ENCODE peak calls at places on chromosome 13, in nine cellular contexts. B is tibial artery, U is Peyer's patch, N is Caco-2, Z is hepatocyte, A is transverse colon, S is heart right ventricle, K is fibroblast of pulmonary artery, C is fibroblast of lung. L is an unnamed sample.

GRCh38 chr13:26502826-26503225 is 54.7 kb upstream of the WASF3 start:
- DNase-seq in B (peak), U (no peak), N (no peak), Z (peak), A (no peak), S (no peak), K (peak), C (peak), L (no peak)

GRCh38 chr13:61146571-61146970 is 269.1 kb downstream of the PCDH20 start:
- DNase-seq in B (no peak), U (no peak), N (no peak), Z (no peak), A (no peak), S (no peak), K (no peak), C (no peak), L (no peak)

GRCh38 chr13:99982021-99982740 is 597 bp downstream of the ZIC2 start:
- DNase-seq in B (no peak), U (no peak), N (no peak), Z (peak), A (no peak), S (no peak), K (no peak), C (no peak), L (no peak)

GRCh38 chr13:65342938-65343337 is 1887.2 kb downstream of the PCDH9 start:
- DNase-seq in B (no peak), U (no peak), N (no peak), Z (no peak), A (no peak), S (no peak), K (peak), C (peak), L (no peak)

GRCh38 chr13:112688560-112689497 is 1.0 kb upstream of the ATP11A start:
- DNase-seq in B (peak), U (peak), N (peak), Z (no peak), A (peak), S (no peak), K (peak), C (peak), L (no peak)

GRCh38 chr13:36973009-36973408 is 26.1 kb downstream of the ALG5 start:
- DNase-seq in B (no peak), U (no peak), N (no peak), Z (no peak), A (no peak), S (no peak), K (no peak), C (no peak), L (no peak)

GRCh38 chr13:35984287-35984686 is 146.9 kb downstream of the DCLK1 start:
- DNase-seq in B (no peak), U (no peak), N (no peak), Z (no peak), A (no peak), S (no peak), K (no peak), C (no peak), L (no peak)

GRCh38 chr13:26254583-26255102 is 714 bp downstream of the CDK8 start:
- DNase-seq in B (peak), U (peak), N (peak), Z (peak), A (peak), S (peak), K (peak), C (peak), L (peak)

GRCh38 chr13:99050983-99051488 is 73.2 kb upstream of the DOCK9 start:
- DNase-seq in B (no peak), U (no peak), N (no peak), Z (no peak), A (no peak), S (no peak), K (no peak), C (no peak), L (no peak)

GRCh38 chr13:28204690-28205443 is 66.5 kb downstream of the PAN3 start:
- DNase-seq in B (no peak), U (no peak), N (no peak), Z (no peak), A (no peak), S (no peak), K (no peak), C (no peak), L (no peak)

GRCh38 chr13:102902789-102903347 is 57.0 kb downstream of the ERCC5 start:
- DNase-seq in B (no peak), U (no peak), N (no peak), Z (peak), A (no peak), S (peak), K (no peak), C (no peak), L (no peak)

GRCh38 chr13:47326061-47326460 is 429.2 kb upstream of the HTR2A start:
- DNase-seq in B (no peak), U (no peak), N (no peak), Z (no peak), A (no peak), S (no peak), K (peak), C (peak), L (no peak)

GRCh38 chr13:81393686-81394085 is 1052.8 kb upstream of the SPRY2 start:
- DNase-seq in B (no peak), U (no peak), N (no peak), Z (peak), A (no peak), S (no peak), K (no peak), C (no peak), L (no peak)

GRCh38 chr13:36914648-36915047 is 5.4 kb downstream of the SMAD9 start:
- DNase-seq in B (no peak), U (no peak), N (no peak), Z (no peak), A (no peak), S (no peak), K (no peak), C (no peak), L (no peak)

GRCh38 chr13:50676602-50677001 is 166.9 kb downstream of the DLEU7 start:
- DNase-seq in B (no peak), U (no peak), N (no peak), Z (peak), A (no peak), S (no peak), K (peak), C (peak), L (no peak)

GRCh38 chr13:91058066-91058465 is 289.4 kb upstream of the MIR17HG start:
- DNase-seq in B (no peak), U (no peak), N (peak), Z (peak), A (no peak), S (no peak), K (peak), C (peak), L (no peak)

GRCh38 chr13:109761695-109762094 is 24.7 kb downstream of the IRS2 start:
- DNase-seq in B (no peak), U (no peak), N (no peak), Z (no peak), A (no peak), S (no peak), K (no peak), C (no peak), L (no peak)

GRCh38 chr13:49533586-49534269 is 38.0 kb downstream of the PHF11 start:
- DNase-seq in B (no peak), U (no peak), N (no peak), Z (no peak), A (no peak), S (no peak), K (no peak), C (no peak), L (no peak)

GRCh38 chr13:65913173-65913572 is 1317.0 kb downstream of the PCDH9 start:
- DNase-seq in B (no peak), U (no peak), N (no peak), Z (no peak), A (no peak), S (no peak), K (peak), C (peak), L (no peak)

GRCh38 chr13:59178344-59178743 is 985.4 kb downstream of the DIAPH3 start:
- DNase-seq in B (no peak), U (no peak), N (no peak), Z (no peak), A (no peak), S (no peak), K (peak), C (peak), L (no peak)

GRCh38 chr13:110304256-110304655 is 2.7 kb downstream of the COL4A1 start:
- DNase-seq in B (no peak), U (no peak), N (no peak), Z (peak), A (no peak), S (no peak), K (peak), C (peak), L (no peak)

GRCh38 chr13:37442996-37443395 is 155.6 kb downstream of the POSTN start:
- DNase-seq in B (no peak), U (no peak), N (no peak), Z (no peak), A (no peak), S (no peak), K (peak), C (peak), L (no peak)

GRCh38 chr13:33349314-33349995 is 63.9 kb upstream of the STARD13 start:
- DNase-seq in B (peak), U (peak), N (no peak), Z (no peak), A (peak), S (no peak), K (no peak), C (no peak), L (no peak)

GRCh38 chr13:31418186-31418585 is 218.4 kb downstream of the B3GLCT start:
- DNase-seq in B (no peak), U (no peak), N (no peak), Z (no peak), A (no peak), S (no peak), K (no peak), C (no peak), L (no peak)

GRCh38 chr13:90428522-90429210 is 918.8 kb upstream of the MIR17HG start:
- DNase-seq in B (no peak), U (no peak), N (no peak), Z (no peak), A (no peak), S (no peak), K (no peak), C (no peak), L (no peak)

GRCh38 chr13:110233682-110234280 is 73.2 kb downstream of the COL4A1 start:
- DNase-seq in B (no peak), U (no peak), N (no peak), Z (no peak), A (no peak), S (no peak), K (peak), C (no peak), L (no peak)

DNA sequence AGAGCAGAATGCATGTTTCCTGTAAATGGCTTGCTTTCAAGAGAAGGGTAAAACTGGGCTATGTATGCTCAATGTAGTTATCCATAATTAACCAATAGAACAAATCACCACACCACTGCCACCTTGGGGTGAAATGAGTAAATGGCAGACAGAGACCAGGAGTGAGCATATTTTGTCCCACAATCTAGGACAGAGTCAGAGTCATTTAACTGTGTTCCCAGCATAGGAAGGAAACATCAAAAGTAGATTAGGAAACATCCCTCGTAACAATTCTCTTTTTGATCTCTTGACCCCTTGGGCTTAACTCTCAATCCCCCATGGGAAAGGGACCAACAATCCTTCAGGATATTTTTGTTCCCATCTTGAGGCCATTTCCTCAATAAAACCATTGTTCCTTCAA is 224.8 kb downstream of the NHLRC3 start:
- DNase-seq in B (peak), U (peak), N (peak), Z (peak), A (peak), S (no peak), K (peak), C (peak), L (no peak)
- TF ChIP-seq CTCF in B (peak), U (peak), N (peak), Z (peak), A (peak), S (peak), K (peak), C (peak), L (no peak)

DNA sequence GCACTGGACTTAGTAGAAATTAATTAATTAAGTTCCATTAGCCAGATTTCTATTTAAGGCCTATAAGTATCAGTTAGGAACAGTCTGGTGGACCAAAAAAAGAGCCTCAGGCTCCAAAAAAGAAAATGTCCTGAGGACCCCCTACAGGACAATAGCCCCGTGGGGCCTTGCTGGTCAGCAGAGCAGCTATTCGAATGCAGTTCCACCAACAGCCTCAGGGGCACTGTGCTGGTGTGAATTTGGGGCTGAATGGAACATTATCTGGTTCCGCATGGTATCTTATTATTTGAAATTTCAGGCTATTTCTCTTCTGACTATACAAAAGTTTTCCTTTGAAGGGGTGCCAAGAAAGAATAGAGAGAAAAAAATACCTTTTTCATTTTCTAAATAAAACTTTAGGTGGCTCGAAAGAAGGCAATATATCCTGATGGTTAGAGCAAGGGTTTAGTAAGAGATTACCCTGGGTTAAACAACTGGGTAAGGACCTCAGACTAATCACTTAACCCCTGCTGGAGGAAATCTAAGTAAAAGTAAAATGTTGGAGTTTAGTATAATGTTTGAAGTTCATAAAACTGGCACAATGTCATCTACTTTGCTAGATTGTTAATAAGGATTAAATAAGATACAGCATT is 147.2 kb downstream of the MIPEP start:
- DNase-seq in B (no peak), U (no peak), N (peak), Z (no peak), A (no peak), S (no peak), K (no peak), C (no peak), L (no peak)
- TF ChIP-seq CTCF in B (no peak), U (peak), N (peak), Z (peak), A (no peak), S (peak), K (peak), C (no peak), L (no peak)

GRCh38 chr13:51815848-51816247 is 11.9 kb upstream of the DHRS12 start:
- DNase-seq in B (no peak), U (no peak), N (no peak), Z (no peak), A (no peak), S (no peak), K (no peak), C (no peak), L (no peak)
- TF ChIP-seq CTCF in B (no peak), U (no peak), N (no peak), Z (no peak), A (no peak), S (no peak), K (no peak), C (no peak), L (no peak)

DNA sequence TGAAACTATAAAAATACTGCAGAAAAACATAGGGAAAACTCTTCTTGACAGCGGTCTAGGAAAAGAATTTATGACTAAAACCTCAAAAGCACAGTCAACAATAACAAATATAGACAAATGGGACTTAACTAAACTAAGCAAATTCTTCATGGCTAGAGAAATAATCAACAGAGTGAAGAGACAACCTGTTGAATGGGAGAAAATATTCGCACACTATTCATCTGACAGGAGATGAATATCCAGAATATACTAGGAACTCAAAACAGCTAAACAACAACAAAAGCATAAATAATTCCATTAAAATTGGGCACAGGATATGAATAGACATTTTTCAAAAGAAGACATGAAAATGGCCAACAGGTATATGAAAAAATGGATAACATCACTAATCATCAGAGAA is 303.6 kb upstream of the PRR20A start:
- DNase-seq in B (no peak), U (no peak), N (no peak), Z (no peak), A (no peak), S (no peak), K (no peak), C (no peak), L (no peak)
- TF ChIP-seq CTCF in B (no peak), U (no peak), N (no peak), Z (no peak), A (no peak), S (no peak), K (no peak), C (no peak), L (no peak)

GRCh38 chr13:53340505-53341143 is 312.0 kb downstream of the OLFM4 start:
- DNase-seq in B (no peak), U (no peak), N (no peak), Z (no peak), A (no peak), S (no peak), K (no peak), C (no peak), L (no peak)

GRCh38 chr13:53338760-53339159 is 310.1 kb downstream of the OLFM4 start:
- DNase-seq in B (no peak), U (no peak), N (no peak), Z (no peak), A (no peak), S (no peak), K (no peak), C (no peak), L (no peak)

GRCh38 chr13:53343345-53343744 is 314.7 kb downstream of the OLFM4 start:
- DNase-seq in B (no peak), U (no peak), N (no peak), Z (no peak), A (no peak), S (no peak), K (no peak), C (no peak), L (no peak)

GRCh38 chr13:53341144-53341510 is 312.5 kb downstream of the OLFM4 start:
- DNase-seq in B (no peak), U (no peak), N (peak), Z (no peak), A (no peak), S (no peak), K (no peak), C (no peak), L (no peak)

DNA sequence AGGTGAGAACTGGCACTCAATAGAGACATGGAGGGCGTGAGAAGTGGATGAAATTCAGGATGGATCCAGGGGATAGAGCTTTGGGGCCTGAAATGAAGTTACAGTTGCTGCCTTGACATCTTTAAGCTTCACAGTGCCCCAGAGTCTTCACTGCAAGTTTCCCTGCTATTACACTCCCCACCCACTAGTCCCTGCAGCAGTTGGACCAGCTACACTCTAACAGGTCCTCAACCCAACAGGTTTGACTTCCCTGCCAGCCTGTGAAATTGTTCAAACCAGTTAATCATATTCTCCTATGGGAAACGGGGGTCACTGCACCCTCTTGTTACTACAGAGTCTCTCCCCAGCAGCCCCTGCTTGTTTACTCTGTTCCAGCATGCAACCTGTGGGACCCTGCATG is 314.0 kb downstream of the OLFM4 start:
- DNase-seq in B (no peak), U (no peak), N (no peak), Z (no peak), A (no peak), S (no peak), K (no peak), C (no peak), L (no peak)
- TF ChIP-seq CTCF in B (no peak), U (no peak), N (no peak), Z (no peak), A (no peak), S (no peak), K (no peak), C (no peak), L (no peak)

L was measured in natural killer cell.